ENCODE peak calls at places on chromosomes 1 and 21, in eight cellular contexts. M, E, U, C, G, W, L and T are unnamed samples.

GRCh38 chr1:233863901-233864545 is 40.5 kb upstream of the SLC35F3 start:
- DNase-seq in G (no peak), L (no peak), C (no peak), U (no peak), M (no peak), E (no peak), W (no peak), T (no peak)

GRCh38 chr1:67599085-67599484 is 85.9 kb upstream of the GADD45A start:
- DNase-seq in W (no peak), G (no peak), L (no peak), C (peak; percentile 24), U (no peak), E (no peak), M (no peak), T (no peak)

GRCh38 chr1:181021811-181022434 is 747 bp downstream of the STX6 start:
- DNase-seq in L (peak; percentile 55), W (peak; percentile 15), M (peak; percentile 67), G (no peak), U (peak; percentile 86), E (peak; percentile 54), C (peak; percentile 62), T (peak; percentile 75)

GRCh38 chr1:10761503-10762152 is 34.8 kb downstream of the CASZ1 start:
- DNase-seq in G (no peak), C (peak; percentile 68), E (no peak), U (no peak), L (no peak), W (no peak), M (no peak), T (peak; percentile 74)

GRCh38 chr1:169309178-169310166 is 58.1 kb downstream of the NME7 start:
- DNase-seq in C (no peak), G (no peak), U (no peak), M (no peak), L (no peak), W (no peak), E (no peak), T (no peak)

GRCh38 chr1:52253421-52253820 is 111.5 kb downstream of the ZFYVE9 start:
- DNase-seq in L (no peak), M (no peak), W (no peak), E (no peak), C (no peak), U (no peak), G (no peak), T (no peak)

GRCh38 chr21:33374080-33374873 is 28.9 kb upstream of the IFNGR2 start:
- DNase-seq in W (no peak), C (peak; percentile 70), L (peak; percentile 31), M (peak; percentile 45), U (peak; percentile 69), G (peak; percentile 65), E (no peak), T (peak; percentile 42)

GRCh38 chr21:41141031-41141457 is 26.9 kb upstream of the BACE2 start:
- DNase-seq in U (peak; percentile 79), W (no peak), M (no peak), E (no peak), C (no peak), L (no peak), G (no peak), T (no peak)

GRCh38 chr21:32560896-32561295 is 24.4 kb downstream of the TCP10L start:
- DNase-seq in U (no peak), L (no peak), M (no peak), W (no peak), C (no peak), E (no peak), G (no peak), T (no peak)